ENCODE peak calls at places on chromosomes 3 and 15, in five cellular contexts. S is CD8-positive, alpha-beta T cell; Z is A549; O is omental fat pad; L is lower lobe of right lung. D is an unnamed sample.
A peak's percentile ranks its signal among the peaks of the same experiment; 100 is the strongest.

GRCh38 chr3:17979248-17979647 is 236.8 kb upstream of the TBC1D5 start:
- DNase-seq in S (no peak), Z (no peak), O (no peak), L (no peak), D (peak; percentile 10)

GRCh38 chr3:66454464-66454859 is 46.4 kb downstream of the LRIG1 start:
- DNase-seq in S (no peak), Z (no peak), O (no peak), L (no peak), D (no peak)

GRCh38 chr3:4376499-4376898 is 73.3 kb downstream of the SETMAR start:
- DNase-seq in S (no peak), Z (no peak), O (no peak), L (no peak), D (no peak)

GRCh38 chr3:40043444-40043755 is 234.0 kb downstream of the MYRIP start:
- DNase-seq in S (no peak), Z (no peak), O (no peak), L (no peak), D (no peak)

GRCh38 chr15:33104276-33104675 is 90.2 kb downstream of the FMN1 start:
- DNase-seq in S (no peak), Z (no peak), O (no peak), L (no peak), D (no peak)

GRCh38 chr15:92097473-92098178 is 244.1 kb downstream of the SLCO3A1 start:
- DNase-seq in S (no peak), Z (peak; percentile 72), O (no peak), L (no peak), D (peak; percentile 73)

GRCh38 chr3:168847293-168847883 is 751.7 kb upstream of the GOLIM4 start:
- DNase-seq in S (no peak), Z (no peak), O (no peak), L (no peak), D (peak; percentile 14)

GRCh38 chr15:75928680-75929608 is 25.3 kb downstream of the FBXO22 start:
- DNase-seq in S (no peak), Z (peak; percentile 38), O (no peak), L (no peak), D (peak; percentile 62)

GRCh38 chr3:13483286-13483685 is 3.2 kb downstream of the HDAC11 start:
- DNase-seq in S (no peak), Z (no peak), O (no peak), L (peak; percentile 37), D (no peak)

GRCh38 chr15:94080416-94080815 is 150.9 kb upstream of the MCTP2 start:
- DNase-seq in S (no peak), Z (no peak), O (no peak), L (no peak), D (no peak)

GRCh38 chr3:146679191-146679590 is 74.0 kb upstream of the PLSCR5 start:
- DNase-seq in S (no peak), Z (no peak), O (no peak), L (no peak), D (no peak)

GRCh38 chr3:146682176-146682575 is 77.0 kb upstream of the PLSCR5 start:
- DNase-seq in S (no peak), Z (no peak), O (no peak), L (no peak), D (no peak)

GRCh38 chr3:146685050-146685814 is 80.1 kb upstream of the PLSCR5 start:
- DNase-seq in S (no peak), Z (no peak), O (no peak), L (no peak), D (no peak)

GRCh38 chr3:146679995-146680394 is 74.8 kb upstream of the PLSCR5 start:
- DNase-seq in S (no peak), Z (no peak), O (no peak), L (no peak), D (no peak)

GRCh38 chr3:146680602-146681001 is 75.5 kb upstream of the PLSCR5 start:
- DNase-seq in S (no peak), Z (no peak), O (no peak), L (no peak), D (no peak)
- TF ChIP-seq CTCF in S (no peak), Z (no peak), O (no peak), L (no peak), D (no peak)

GRCh38 chr15:67906382-67906781 is 66.5 kb upstream of the RNU6-1 start:
- DNase-seq in S (no peak), Z (no peak), O (no peak), L (no peak), D (no peak)
- TF ChIP-seq CTCF in S (no peak), Z (peak; percentile 18), O (no peak), L (no peak), D (peak; percentile 20)

GRCh38 chr3:14862661-14863230 is 44.0 kb downstream of the FGD5 start:
- DNase-seq in S (no peak), Z (no peak), O (no peak), L (no peak), D (no peak)

GRCh38 chr3:14861031-14861430 is 42.3 kb downstream of the FGD5 start:
- DNase-seq in S (no peak), Z (no peak), O (no peak), L (no peak), D (peak; percentile 30)

GRCh38 chr3:14863324-14864100 is 44.8 kb downstream of the FGD5 start:
- DNase-seq in S (no peak), Z (no peak), O (no peak), L (no peak), D (no peak)

GRCh38 chr3:14862303-14862660 is 43.5 kb downstream of the FGD5 start:
- DNase-seq in S (no peak), Z (no peak), O (no peak), L (no peak), D (no peak)

DNA sequence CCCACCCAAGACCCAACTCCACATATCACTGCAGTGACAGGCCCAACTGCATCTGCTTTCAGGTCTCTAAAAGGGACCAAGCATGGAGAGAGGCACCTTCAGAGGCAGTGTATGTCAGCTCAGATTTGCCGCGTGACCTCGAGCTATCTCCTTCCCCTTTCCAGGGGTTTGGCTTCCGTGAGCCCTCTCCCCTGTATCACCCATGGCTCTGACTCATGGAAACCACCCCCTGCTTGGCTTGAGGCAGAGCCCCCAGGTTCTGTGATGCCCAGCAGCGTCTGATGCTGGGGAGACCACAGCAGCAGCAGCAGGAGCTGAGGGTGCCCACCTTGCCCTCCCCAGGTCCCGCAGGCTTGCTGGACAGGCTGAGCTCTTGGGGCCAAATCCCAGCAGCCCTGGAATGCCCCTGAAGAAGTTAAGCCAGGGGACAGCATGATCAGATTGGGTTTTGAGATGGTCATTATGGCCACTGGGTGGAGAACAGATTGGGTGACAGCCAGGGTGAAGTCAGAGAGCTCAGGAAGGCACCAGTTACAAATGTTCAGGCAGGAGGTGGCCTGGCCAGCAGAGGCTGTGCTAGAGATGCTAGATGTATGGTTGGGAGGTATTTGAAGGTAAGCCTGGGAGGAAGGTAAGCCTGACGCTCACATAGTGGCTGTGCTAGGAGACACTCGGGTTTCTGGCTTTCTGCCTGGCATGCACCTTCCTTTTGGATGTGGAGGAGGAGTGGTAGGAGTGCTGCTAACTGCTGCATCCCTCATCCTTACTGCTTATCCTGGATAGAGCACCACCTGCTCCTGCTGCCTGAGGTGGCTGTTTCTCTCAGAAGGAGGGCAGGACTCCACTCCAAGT is 42.9 kb downstream of the FGD5 start:
- DNase-seq in S (no peak), Z (no peak), O (no peak), L (no peak), D (no peak)
- TF ChIP-seq CTCF in S (no peak), Z (no peak), O (no peak), L (no peak), D (no peak)

DNA sequence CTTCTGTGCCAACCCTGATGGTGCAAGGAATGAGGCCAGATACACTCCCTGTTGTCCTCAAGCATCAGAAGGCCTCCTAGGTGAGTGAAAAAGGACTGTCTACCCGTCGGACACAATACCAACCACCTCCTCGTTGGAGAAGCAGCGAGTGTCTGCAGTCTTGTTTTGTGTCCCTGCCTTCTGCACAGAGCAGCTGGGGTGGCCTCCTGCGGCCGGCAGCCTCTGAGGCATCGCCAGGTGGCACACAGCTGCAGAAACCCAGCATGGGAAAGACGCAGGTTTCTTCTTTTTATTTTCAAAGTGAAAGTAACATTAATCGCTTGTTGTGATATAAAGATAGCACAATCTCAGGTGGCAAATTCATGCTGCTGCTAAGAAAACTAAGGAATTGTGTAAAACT is 509.9 kb downstream of the OCA2 start:
- DNase-seq in S (no peak), Z (no peak), O (no peak), L (no peak), D (no peak)
- TF ChIP-seq CTCF in S (no peak), Z (no peak), O (no peak), L (no peak), D (no peak)

D was measured in endothelial cell.